ENCODE peak calls at places on chromosome 10, in nine cellular contexts. H is heart right ventricle, Y is keratinocyte, U is PC-3, P is prostate gland, S is neural progenitor cell, N is colonic mucosa, Z is hepatocyte, C is upper lobe of right lung. W is an unnamed sample.

GRCh38 chr10:80855348-80855971 is 317.8 kb downstream of the SH2D4B start:
- DNase-seq in H (peak; percentile 3), Y (no peak), U (no peak), P (no peak), S (peak; percentile 70), N (no peak), Z (peak; percentile 31), C (peak; percentile 26), W (no peak)

GRCh38 chr10:97119058-97119832 is 66.5 kb downstream of the SLIT1 start:
- DNase-seq in H (no peak), Y (no peak), U (no peak), P (no peak), S (no peak), N (no peak), Z (no peak), C (no peak), W (no peak)

GRCh38 chr10:105706281-105707026 is 1065.4 kb downstream of the SORCS3 start:
- DNase-seq in H (no peak), Y (no peak), U (no peak), P (no peak), S (no peak), N (no peak), Z (peak; percentile 8), C (no peak), W (no peak)

GRCh38 chr10:96280859-96281258 is 9.5 kb upstream of the BLNK start:
- DNase-seq in H (no peak), Y (no peak), U (peak; percentile 21), P (no peak), S (no peak), N (no peak), Z (no peak), C (no peak), W (no peak)

GRCh38 chr10:55065185-55065584 is 264.2 kb upstream of the PCDH15 start:
- DNase-seq in H (no peak), Y (no peak), U (peak; percentile 35), P (no peak), S (no peak), N (no peak), Z (peak; percentile 28), C (no peak), W (no peak)

GRCh38 chr10:68121862-68122261 is 12.6 kb downstream of the MYPN start:
- DNase-seq in H (no peak), Y (no peak), U (no peak), P (no peak), S (no peak), N (no peak), Z (no peak), C (no peak), W (no peak)

GRCh38 chr10:598415-599170 is 90.9 kb downstream of the DIP2C start:
- DNase-seq in H (no peak), Y (no peak), U (no peak), P (no peak), S (peak; percentile 55), N (no peak), Z (peak; percentile 47), C (peak; percentile 57), W (no peak)

GRCh38 chr10:69567920-69568319 is 5.3 kb downstream of the NEUROG3 start:
- DNase-seq in H (peak; percentile 54), Y (no peak), U (peak; percentile 81), P (no peak), S (peak; percentile 92), N (no peak), Z (peak; percentile 86), C (peak; percentile 74), W (peak; percentile 49)

GRCh38 chr10:73467210-73467609 is 28.6 kb downstream of the PPP3CB start:
- DNase-seq in H (no peak), Y (no peak), U (no peak), P (no peak), S (no peak), N (no peak), Z (no peak), C (no peak), W (no peak)

GRCh38 chr10:77889277-77889903 is 37.2 kb downstream of the DLG5 start:
- DNase-seq in H (no peak), Y (no peak), U (peak; percentile 100), P (peak; percentile 94), S (peak; percentile 88), N (peak; percentile 80), Z (peak; percentile 76), C (peak; percentile 83), W (peak; percentile 85)

GRCh38 chr10:90031776-90032175 is 330.4 kb downstream of the KIF20B start:
- DNase-seq in H (no peak), Y (no peak), U (no peak), P (no peak), S (no peak), N (no peak), Z (no peak), C (no peak), W (no peak)

GRCh38 chr10:58348571-58349033 is 13.8 kb downstream of the UBE2D1 start:
- DNase-seq in H (no peak), Y (no peak), U (peak; percentile 10), P (no peak), S (peak; percentile 48), N (no peak), Z (no peak), C (no peak), W (no peak)

GRCh38 chr10:14019983-14020668 is 310.6 kb downstream of the FRMD4A start:
- DNase-seq in H (no peak), Y (no peak), U (no peak), P (no peak), S (no peak), N (no peak), Z (no peak), C (no peak), W (no peak)

GRCh38 chr10:132676193-132676891 is 109.6 kb downstream of the NKX6-2 start:
- DNase-seq in H (no peak), Y (no peak), U (no peak), P (no peak), S (no peak), N (no peak), Z (no peak), C (peak; percentile 50), W (peak; percentile 83)

DNA sequence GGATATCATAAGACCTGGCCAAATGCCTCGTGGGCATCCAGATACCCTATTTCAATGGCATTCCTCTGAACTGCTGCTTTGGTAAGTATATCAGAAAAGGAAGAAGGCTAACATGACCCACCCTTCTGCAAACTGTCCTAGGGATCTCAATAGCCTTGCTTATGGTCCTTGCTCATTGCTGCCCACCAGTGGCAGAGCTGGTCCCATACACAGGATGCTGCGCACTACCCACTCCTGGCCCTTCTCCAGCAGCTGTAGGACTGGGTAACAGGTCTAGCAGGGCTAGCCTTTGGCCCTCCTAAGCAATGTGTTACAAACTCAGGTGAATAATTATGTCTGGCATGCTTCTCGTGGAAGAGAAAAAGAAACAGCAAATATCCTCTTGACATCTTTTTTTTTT is 72.5 kb downstream of the C10orf90 start:
- DNase-seq in H (no peak), Y (no peak), U (peak; percentile 75), P (peak; percentile 10), S (peak; percentile 66), N (peak; percentile 33), Z (peak; percentile 59), C (peak; percentile 70), W (peak; percentile 84)
- H3K4me1 ChIP-seq in H (no peaks in the 10 kb centered on the region), Y (no peaks in the 10 kb centered on the region), U (no peaks in the 10 kb centered on the region), P (no peaks in the 10 kb centered on the region), S (peaks cover 23% of the 10 kb centered on the region), N (no peaks in the 10 kb centered on the region), Z (no peaks in the 10 kb centered on the region), C (no peaks in the 10 kb centered on the region), W (no peaks in the 10 kb centered on the region)

DNA sequence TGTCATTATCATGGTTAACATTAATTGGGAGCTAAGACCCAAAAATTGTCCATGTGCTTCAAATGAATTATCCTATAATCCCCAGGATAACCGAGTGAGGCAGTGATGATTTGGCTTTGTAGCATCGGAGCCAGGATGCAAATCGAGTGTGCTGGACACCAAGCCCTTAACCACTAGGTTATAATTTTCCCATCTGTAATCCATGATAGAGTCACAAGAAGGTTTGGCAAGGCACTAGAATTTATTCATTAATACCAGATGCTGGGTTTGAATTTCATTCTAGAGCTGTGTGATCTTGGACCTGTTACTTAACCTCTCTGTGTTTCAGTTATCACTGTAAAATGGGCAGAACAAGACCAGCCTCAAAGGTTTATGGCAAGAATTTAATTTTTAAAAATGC is 21.0 kb upstream of the ITGB1 start:
- DNase-seq in H (no peak), Y (no peak), U (no peak), P (no peak), S (no peak), N (no peak), Z (no peak), C (no peak), W (no peak)
- H3K27ac ChIP-seq in H (no peak overlapping the region), Y (no peak overlapping the region), U (peak overlapping the region; percentile 94), P (no peak overlapping the region), S (no peak overlapping the region), N (no peak overlapping the region), Z (no peak overlapping the region), C (no peak overlapping the region), W (no peak overlapping the region)

GRCh38 chr10:35640474-35640873 is 1.6 kb downstream of the FZD8 start:
- DNase-seq in H (peak; percentile 50), Y (no peak), U (peak; percentile 94), P (peak; percentile 55), S (peak; percentile 92), N (peak; percentile 70), Z (peak; percentile 87), C (peak; percentile 87), W (peak; percentile 74)
- TF ChIP-seq CTCF in H (peak; percentile 66), Y (no peak), U (peak; percentile 51), P (peak; percentile 9), S (peak; percentile 45), N (no peak), Z (peak; percentile 52), C (peak; percentile 44), W (peak; percentile 36)

GRCh38 chr10:79192677-79193003 is 123.9 kb downstream of the ZMIZ1 start:
- DNase-seq in H (no peak), Y (no peak), U (peak; percentile 89), P (no peak), S (no peak), N (no peak), Z (no peak), C (no peak), W (no peak)

GRCh38 chr10:79189853-79190435 is 121.2 kb downstream of the ZMIZ1 start:
- DNase-seq in H (no peak), Y (no peak), U (peak; percentile 52), P (no peak), S (no peak), N (no peak), Z (no peak), C (no peak), W (no peak)

GRCh38 chr10:79191951-79192676 is 123.3 kb downstream of the ZMIZ1 start:
- DNase-seq in H (no peak), Y (no peak), U (no peak), P (no peak), S (no peak), N (no peak), Z (no peak), C (no peak), W (no peak)

GRCh38 chr10:79188154-79188763 is 119.5 kb downstream of the ZMIZ1 start:
- DNase-seq in H (no peak), Y (no peak), U (no peak), P (no peak), S (no peak), N (peak; percentile 74), Z (peak; percentile 56), C (peak; percentile 81), W (no peak)

DNA sequence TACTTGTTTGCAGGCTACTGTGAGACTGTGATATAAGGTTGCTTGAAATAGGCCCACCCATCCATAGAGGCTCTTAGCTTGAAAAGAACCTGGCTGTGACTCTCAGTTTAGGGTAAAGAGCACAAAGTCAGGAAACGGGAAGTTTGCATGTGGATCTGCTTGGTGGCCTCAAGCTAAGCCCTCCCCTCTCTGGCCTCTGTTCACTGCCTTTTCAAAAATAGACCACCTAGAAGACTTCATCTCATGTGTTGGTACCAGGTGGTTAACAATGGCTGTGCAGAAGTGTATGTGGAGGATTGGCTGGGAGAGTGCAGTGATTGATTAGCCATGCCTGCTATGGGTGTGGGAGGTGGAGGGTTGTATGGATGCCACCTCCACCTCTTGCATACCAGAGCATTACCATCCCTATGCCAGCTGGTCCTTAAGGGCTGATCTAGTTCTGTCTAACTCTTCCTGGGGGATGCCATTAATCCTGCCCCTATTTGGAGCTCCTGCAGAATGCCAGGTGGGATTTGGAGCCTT is 122.0 kb downstream of the ZMIZ1 start:
- DNase-seq in H (no peak), Y (no peak), U (no peak), P (no peak), S (no peak), N (no peak), Z (no peak), C (no peak), W (no peak)
- H3K4me1 ChIP-seq in H (peaks cover 79% of the 10 kb centered on the region), Y (peaks cover 29% of the 10 kb centered on the region), U (peaks cover 35% of the 10 kb centered on the region), P (peaks cover 7% of the 10 kb centered on the region), S (peaks cover 27% of the 10 kb centered on the region), N (peaks cover 14% of the 10 kb centered on the region), Z (peaks cover 31% of the 10 kb centered on the region), C (peaks cover 77% of the 10 kb centered on the region), W (peaks cover 46% of the 10 kb centered on the region)